ENCODE peak calls at places on chromosomes 4 and X, in ten cellular contexts. One of them, this sample, is unnamed.

GRCh38 chr4:42282081-42282901 is 115.0 kb upstream of the SHISA3 start:
- DNase-seq in PC-9: peak; percentile 10
- DNase-seq in choroid plexus epithelial cell: peak; percentile 74
- DNase-seq in psoas muscle: no peak
- DNase-seq in RWPE1: peak; percentile 63
- DNase-seq in B cell: peak; percentile 45
- DNase-seq in AG10803: peak; percentile 50
- DNase-seq in heart right ventricle: no peak
- DNase-seq in lower leg skin: no peak
- DNase-seq in progenitor cell of endocrine pancreas: peak; percentile 31
- DNase-seq in this sample: peak; percentile 44

GRCh38 chr4:19999775-20000414 is 251.8 kb upstream of the SLIT2 start:
- DNase-seq in PC-9: no peak
- DNase-seq in choroid plexus epithelial cell: no peak
- DNase-seq in psoas muscle: no peak
- DNase-seq in RWPE1: no peak
- DNase-seq in B cell: no peak
- DNase-seq in AG10803: no peak
- DNase-seq in heart right ventricle: no peak
- DNase-seq in lower leg skin: no peak
- DNase-seq in progenitor cell of endocrine pancreas: no peak
- DNase-seq in this sample: no peak

GRCh38 chr4:38237139-38237538 is 276.9 kb downstream of the PTTG2 start:
- DNase-seq in PC-9: peak; percentile 39
- DNase-seq in choroid plexus epithelial cell: peak; percentile 47
- DNase-seq in psoas muscle: no peak
- DNase-seq in RWPE1: peak; percentile 71
- DNase-seq in B cell: no peak
- DNase-seq in AG10803: peak; percentile 87
- DNase-seq in heart right ventricle: no peak
- DNase-seq in lower leg skin: no peak
- DNase-seq in progenitor cell of endocrine pancreas: no peak
- DNase-seq in this sample: peak; percentile 40

GRCh38 chr4:101417046-101417445 is 69.7 kb upstream of the PPP3CA start:
- DNase-seq in PC-9: no peak
- DNase-seq in choroid plexus epithelial cell: no peak
- DNase-seq in psoas muscle: no peak
- DNase-seq in RWPE1: no peak
- DNase-seq in B cell: no peak
- DNase-seq in AG10803: no peak
- DNase-seq in heart right ventricle: no peak
- DNase-seq in lower leg skin: no peak
- DNase-seq in progenitor cell of endocrine pancreas: no peak
- DNase-seq in this sample: no peak

GRCh38 chr4:145435646-145436045 is 46.0 kb upstream of the SMAD1 start:
- DNase-seq in PC-9: no peak
- DNase-seq in choroid plexus epithelial cell: no peak
- DNase-seq in psoas muscle: no peak
- DNase-seq in RWPE1: peak; percentile 30
- DNase-seq in B cell: no peak
- DNase-seq in AG10803: no peak
- DNase-seq in heart right ventricle: no peak
- DNase-seq in lower leg skin: no peak
- DNase-seq in progenitor cell of endocrine pancreas: no peak
- DNase-seq in this sample: no peak

GRCh38 chrX:27915617-27916016 is 65.6 kb downstream of the DCAF8L1 start:
- DNase-seq in PC-9: no peak
- DNase-seq in choroid plexus epithelial cell: peak; percentile 50
- DNase-seq in psoas muscle: no peak
- DNase-seq in RWPE1: no peak
- DNase-seq in B cell: no peak
- DNase-seq in AG10803: no peak
- DNase-seq in heart right ventricle: no peak
- DNase-seq in lower leg skin: no peak
- DNase-seq in progenitor cell of endocrine pancreas: no peak
- DNase-seq in this sample: no peak

GRCh38 chrX:24466025-24466424 is 939 bp downstream of the PDK3 start:
- DNase-seq in PC-9: no peak
- DNase-seq in choroid plexus epithelial cell: no peak
- DNase-seq in psoas muscle: no peak
- DNase-seq in RWPE1: no peak
- DNase-seq in B cell: no peak
- DNase-seq in AG10803: no peak
- DNase-seq in heart right ventricle: no peak
- DNase-seq in lower leg skin: no peak
- DNase-seq in progenitor cell of endocrine pancreas: no peak
- DNase-seq in this sample: no peak

GRCh38 chr4:124000233-124000632 is 603.6 kb downstream of the SPRY1 start:
- DNase-seq in PC-9: no peak
- DNase-seq in choroid plexus epithelial cell: no peak
- DNase-seq in psoas muscle: no peak
- DNase-seq in RWPE1: no peak
- DNase-seq in B cell: no peak
- DNase-seq in AG10803: no peak
- DNase-seq in heart right ventricle: no peak
- DNase-seq in lower leg skin: no peak
- DNase-seq in progenitor cell of endocrine pancreas: no peak
- DNase-seq in this sample: no peak

GRCh38 chr4:158121203-158121586 is 51.6 kb downstream of the GASK1B start:
- DNase-seq in PC-9: no peak
- DNase-seq in choroid plexus epithelial cell: peak; percentile 99
- DNase-seq in psoas muscle: no peak
- DNase-seq in RWPE1: peak; percentile 6
- DNase-seq in B cell: no peak
- DNase-seq in AG10803: peak; percentile 99
- DNase-seq in heart right ventricle: no peak
- DNase-seq in lower leg skin: no peak
- DNase-seq in progenitor cell of endocrine pancreas: no peak
- DNase-seq in this sample: no peak

GRCh38 chr4:144597171-144597570 is 48.8 kb upstream of the HHIP start:
- DNase-seq in PC-9: no peak
- DNase-seq in choroid plexus epithelial cell: no peak
- DNase-seq in psoas muscle: no peak
- DNase-seq in RWPE1: no peak
- DNase-seq in B cell: no peak
- DNase-seq in AG10803: no peak
- DNase-seq in heart right ventricle: no peak
- DNase-seq in lower leg skin: no peak
- DNase-seq in progenitor cell of endocrine pancreas: no peak
- DNase-seq in this sample: no peak

GRCh38 chr4:82428526-82428968 is 1.7 kb downstream of the HNRNPDL start:
- DNase-seq in PC-9: no peak
- DNase-seq in choroid plexus epithelial cell: no peak
- DNase-seq in psoas muscle: no peak
- DNase-seq in RWPE1: no peak
- DNase-seq in B cell: no peak
- DNase-seq in AG10803: no peak
- DNase-seq in heart right ventricle: no peak
- DNase-seq in lower leg skin: no peak
- DNase-seq in progenitor cell of endocrine pancreas: no peak
- DNase-seq in this sample: no peak

GRCh38 chrX:134482371-134482770 is 22.4 kb downstream of the HPRT1 start:
- DNase-seq in PC-9: no peak
- DNase-seq in choroid plexus epithelial cell: no peak
- DNase-seq in psoas muscle: no peak
- DNase-seq in RWPE1: no peak
- DNase-seq in B cell: no peak
- DNase-seq in AG10803: peak; percentile 57
- DNase-seq in heart right ventricle: no peak
- DNase-seq in lower leg skin: no peak
- DNase-seq in progenitor cell of endocrine pancreas: no peak
- DNase-seq in this sample: no peak

GRCh38 chrX:72262077-72262476 is 15.0 kb downstream of the RPS4X start:
- DNase-seq in PC-9: no peak
- DNase-seq in choroid plexus epithelial cell: no peak
- DNase-seq in psoas muscle: no peak
- DNase-seq in RWPE1: no peak
- DNase-seq in B cell: no peak
- DNase-seq in AG10803: no peak
- DNase-seq in heart right ventricle: no peak
- DNase-seq in lower leg skin: no peak
- DNase-seq in progenitor cell of endocrine pancreas: no peak
- DNase-seq in this sample: peak; percentile 11

GRCh38 chr4:184937030-184937710 is 81.1 kb upstream of the HELT start:
- DNase-seq in PC-9: peak; percentile 21
- DNase-seq in choroid plexus epithelial cell: no peak
- DNase-seq in psoas muscle: no peak
- DNase-seq in RWPE1: no peak
- DNase-seq in B cell: no peak
- DNase-seq in AG10803: no peak
- DNase-seq in heart right ventricle: no peak
- DNase-seq in lower leg skin: no peak
- DNase-seq in progenitor cell of endocrine pancreas: no peak
- DNase-seq in this sample: no peak

GRCh38 chr4:168587326-168588125 is 90.7 kb downstream of the PALLD start:
- DNase-seq in PC-9: peak; percentile 74
- DNase-seq in choroid plexus epithelial cell: peak; percentile 69
- DNase-seq in psoas muscle: peak; percentile 29
- DNase-seq in RWPE1: peak; percentile 86
- DNase-seq in B cell: no peak
- DNase-seq in AG10803: peak; percentile 76
- DNase-seq in heart right ventricle: peak; percentile 15
- DNase-seq in lower leg skin: no peak
- DNase-seq in progenitor cell of endocrine pancreas: no peak
- DNase-seq in this sample: peak; percentile 8

GRCh38 chr4:168589154-168589553 is 92.3 kb downstream of the PALLD start:
- DNase-seq in PC-9: peak; percentile 75
- DNase-seq in choroid plexus epithelial cell: peak; percentile 77
- DNase-seq in psoas muscle: no peak
- DNase-seq in RWPE1: peak; percentile 89
- DNase-seq in B cell: no peak
- DNase-seq in AG10803: peak; percentile 48
- DNase-seq in heart right ventricle: no peak
- DNase-seq in lower leg skin: no peak
- DNase-seq in progenitor cell of endocrine pancreas: no peak
- DNase-seq in this sample: peak; percentile 16

GRCh38 chr4:168586926-168587325 is 90.1 kb downstream of the PALLD start:
- DNase-seq in PC-9: no peak
- DNase-seq in choroid plexus epithelial cell: no peak
- DNase-seq in psoas muscle: no peak
- DNase-seq in RWPE1: no peak
- DNase-seq in B cell: no peak
- DNase-seq in AG10803: no peak
- DNase-seq in heart right ventricle: no peak
- DNase-seq in lower leg skin: no peak
- DNase-seq in progenitor cell of endocrine pancreas: no peak
- DNase-seq in this sample: no peak

GRCh38 chr4:168584321-168584771 is 87.5 kb downstream of the PALLD start:
- DNase-seq in PC-9: no peak
- DNase-seq in choroid plexus epithelial cell: peak; percentile 68
- DNase-seq in psoas muscle: no peak
- DNase-seq in RWPE1: no peak
- DNase-seq in B cell: no peak
- DNase-seq in AG10803: peak; percentile 79
- DNase-seq in heart right ventricle: no peak
- DNase-seq in lower leg skin: no peak
- DNase-seq in progenitor cell of endocrine pancreas: no peak
- DNase-seq in this sample: no peak

GRCh38 chr4:168585168-168586091 is 88.6 kb downstream of the PALLD start:
- DNase-seq in PC-9: peak; percentile 60
- DNase-seq in choroid plexus epithelial cell: peak; percentile 91
- DNase-seq in psoas muscle: peak; percentile 80
- DNase-seq in RWPE1: peak; percentile 74
- DNase-seq in B cell: no peak
- DNase-seq in AG10803: peak; percentile 77
- DNase-seq in heart right ventricle: peak; percentile 70
- DNase-seq in lower leg skin: peak; percentile 94
- DNase-seq in progenitor cell of endocrine pancreas: peak; percentile 33
- DNase-seq in this sample: peak; percentile 64
- TF ChIP-seq CTCF in PC-9: peak; percentile 37
- TF ChIP-seq CTCF in choroid plexus epithelial cell: peak; percentile 91
- TF ChIP-seq CTCF in psoas muscle: peak; percentile 77
- TF ChIP-seq CTCF in RWPE1: peak; percentile 78
- TF ChIP-seq CTCF in B cell: peak; percentile 29
- TF ChIP-seq CTCF in AG10803: peak; percentile 83
- TF ChIP-seq CTCF in heart right ventricle: peak; percentile 58
- TF ChIP-seq CTCF in lower leg skin: peak; percentile 69
- TF ChIP-seq CTCF in progenitor cell of endocrine pancreas: peak; percentile 57
- TF ChIP-seq CTCF in this sample: peak; percentile 62

GRCh38 chr4:63578383-63578782 is 830.9 kb downstream of the TECRL start:
- DNase-seq in PC-9: no peak
- DNase-seq in choroid plexus epithelial cell: no peak
- DNase-seq in psoas muscle: no peak
- DNase-seq in RWPE1: no peak
- DNase-seq in B cell: no peak
- DNase-seq in AG10803: no peak
- DNase-seq in heart right ventricle: no peak
- DNase-seq in lower leg skin: no peak
- DNase-seq in progenitor cell of endocrine pancreas: no peak
- DNase-seq in this sample: no peak
- TF ChIP-seq CTCF in PC-9: no peak
- TF ChIP-seq CTCF in choroid plexus epithelial cell: no peak
- TF ChIP-seq CTCF in psoas muscle: no peak
- TF ChIP-seq CTCF in RWPE1: no peak
- TF ChIP-seq CTCF in B cell: no peak
- TF ChIP-seq CTCF in AG10803: no peak
- TF ChIP-seq CTCF in heart right ventricle: no peak
- TF ChIP-seq CTCF in lower leg skin: no peak
- TF ChIP-seq CTCF in progenitor cell of endocrine pancreas: no peak
- TF ChIP-seq CTCF in this sample: no peak

GRCh38 chrX:7552758-7553157 is 290.2 kb upstream of the VCX start:
- DNase-seq in PC-9: no peak
- DNase-seq in choroid plexus epithelial cell: no peak
- DNase-seq in psoas muscle: no peak
- DNase-seq in RWPE1: no peak
- DNase-seq in B cell: no peak
- DNase-seq in AG10803: no peak
- DNase-seq in heart right ventricle: no peak
- DNase-seq in lower leg skin: no peak
- DNase-seq in progenitor cell of endocrine pancreas: no peak
- DNase-seq in this sample: no peak
- TF ChIP-seq CTCF in PC-9: no peak
- TF ChIP-seq CTCF in choroid plexus epithelial cell: no peak
- TF ChIP-seq CTCF in psoas muscle: no peak
- TF ChIP-seq CTCF in RWPE1: no peak
- TF ChIP-seq CTCF in B cell: no peak
- TF ChIP-seq CTCF in AG10803: peak; percentile 23
- TF ChIP-seq CTCF in heart right ventricle: no peak
- TF ChIP-seq CTCF in lower leg skin: no peak
- TF ChIP-seq CTCF in progenitor cell of endocrine pancreas: peak; percentile 22
- TF ChIP-seq CTCF in this sample: no peak

DNA sequence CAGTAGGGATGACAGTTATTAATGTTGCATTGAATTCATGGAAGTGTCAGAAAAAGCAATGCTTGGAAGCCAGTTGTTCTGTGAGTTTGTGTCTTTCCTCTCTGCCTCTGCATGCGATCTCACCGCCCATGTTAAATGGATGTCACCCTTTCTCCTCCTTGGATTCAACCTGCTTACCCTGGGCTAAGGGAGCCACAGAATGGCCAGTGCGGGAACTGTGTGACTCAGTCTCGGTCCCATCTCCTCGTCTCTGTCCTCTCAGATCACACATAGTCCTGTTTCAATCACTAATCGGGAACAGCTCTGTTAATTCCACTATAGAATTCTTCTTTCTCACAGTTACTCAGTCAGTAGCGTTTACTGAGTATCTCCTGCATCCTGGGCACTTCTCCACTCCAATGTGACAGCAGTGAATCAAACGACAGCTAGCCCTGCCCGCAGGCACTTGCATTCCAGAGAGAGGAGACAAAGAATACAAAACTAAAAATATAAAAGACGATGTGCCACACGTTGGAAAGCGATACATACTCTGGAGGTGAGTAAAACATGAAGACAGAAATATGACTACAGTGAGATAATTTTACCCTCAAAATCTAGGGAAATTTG is 53.6 kb upstream of the TLR3 start:
- DNase-seq in PC-9: no peak
- DNase-seq in choroid plexus epithelial cell: no peak
- DNase-seq in psoas muscle: no peak
- DNase-seq in RWPE1: no peak
- DNase-seq in B cell: no peak
- DNase-seq in AG10803: no peak
- DNase-seq in heart right ventricle: no peak
- DNase-seq in lower leg skin: peak; percentile 31
- DNase-seq in progenitor cell of endocrine pancreas: no peak
- DNase-seq in this sample: no peak
- TF ChIP-seq CTCF in PC-9: no peak
- TF ChIP-seq CTCF in choroid plexus epithelial cell: no peak
- TF ChIP-seq CTCF in psoas muscle: no peak
- TF ChIP-seq CTCF in RWPE1: no peak
- TF ChIP-seq CTCF in B cell: no peak
- TF ChIP-seq CTCF in AG10803: no peak
- TF ChIP-seq CTCF in heart right ventricle: no peak
- TF ChIP-seq CTCF in lower leg skin: no peak
- TF ChIP-seq CTCF in progenitor cell of endocrine pancreas: no peak
- TF ChIP-seq CTCF in this sample: no peak